ENCODE peak calls at places on chromosomes 13 and 19, in nine cellular contexts. L is H9; I is GM12865; N is CD8-positive, alpha-beta T cell; F is fibroblast of mammary gland; S is tibial nerve; Q is heart right ventricle; J is fibroblast of pulmonary artery; G is CD4-positive, alpha-beta T cell. T is an unnamed sample.

GRCh38 chr13:110683203-110683883 is 22.6 kb downstream of the CARS2 start:
- DNase-seq in L (no peak), I (no peak), N (no peak), F (peak), S (no peak), Q (no peak), J (peak), G (peak), T (no peak)

GRCh38 chr19:1122972-1123363 is 19.2 kb downstream of the GPX4 start:
- DNase-seq in L (peak), I (peak), N (no peak), F (peak), S (no peak), Q (peak), J (peak), G (no peak), T (no peak)

GRCh38 chr13:83297591-83298305 is 584.5 kb downstream of the SLITRK1 start:
- DNase-seq in L (no peak), I (no peak), N (no peak), F (peak), S (no peak), Q (no peak), J (no peak), G (no peak), T (no peak)

GRCh38 chr13:49044849-49045248 is 69.1 kb downstream of the FNDC3A start:
- DNase-seq in L (no peak), I (no peak), N (no peak), F (no peak), S (no peak), Q (no peak), J (no peak), G (no peak), T (no peak)

GRCh38 chr19:37572203-37572602 is 22.4 kb downstream of the ZNF571 start:
- DNase-seq in L (no peak), I (no peak), N (no peak), F (peak), S (no peak), Q (no peak), J (peak), G (no peak), T (no peak)

GRCh38 chr13:40206241-40207109 is 460.0 kb downstream of the FOXO1 start:
- DNase-seq in L (no peak), I (peak), N (peak), F (peak), S (no peak), Q (no peak), J (peak), G (peak), T (no peak)

GRCh38 chr13:23384111-23384510 is 49.4 kb downstream of the SACS start:
- DNase-seq in L (no peak), I (peak), N (no peak), F (peak), S (no peak), Q (no peak), J (peak), G (no peak), T (no peak)

GRCh38 chr19:53870485-53870844 is 2.8 kb downstream of the MYADM start:
- DNase-seq in L (no peak), I (no peak), N (no peak), F (no peak), S (no peak), Q (no peak), J (no peak), G (no peak), T (no peak)

GRCh38 chr19:1411255-1412191 is 4.1 kb downstream of the DAZAP1 start:
- DNase-seq in L (no peak), I (no peak), N (peak), F (peak), S (no peak), Q (peak), J (peak), G (peak), T (no peak)

GRCh38 chr19:3276341-3276799 is 51.9 kb downstream of the CELF5 start:
- DNase-seq in L (peak), I (peak), N (peak), F (no peak), S (no peak), Q (no peak), J (no peak), G (peak), T (no peak)

GRCh38 chr13:109312399-109312798 is 474.0 kb downstream of the IRS2 start:
- DNase-seq in L (no peak), I (no peak), N (no peak), F (no peak), S (no peak), Q (no peak), J (no peak), G (no peak), T (no peak)

GRCh38 chr13:46721054-46721453 is 75.9 kb downstream of the ESD start:
- DNase-seq in L (no peak), I (peak), N (peak), F (peak), S (peak), Q (no peak), J (peak), G (peak), T (no peak)

GRCh38 chr13:74136089-74136658 is 2.0 kb upstream of the KLF12 start:
- DNase-seq in L (no peak), I (peak), N (no peak), F (peak), S (peak), Q (peak), J (peak), G (peak), T (no peak)

GRCh38 chr19:10009269-10009665 is 1.0 kb downstream of the COL5A3 start:
- DNase-seq in L (peak), I (no peak), N (peak), F (peak), S (peak), Q (peak), J (peak), G (peak), T (peak)

GRCh38 chr13:28792992-28793391 is 27.1 kb upstream of the MTUS2 start:
- DNase-seq in L (no peak), I (no peak), N (no peak), F (peak), S (no peak), Q (no peak), J (peak), G (no peak), T (no peak)

GRCh38 chr13:98839826-98840769 is 87.6 kb upstream of the SLC15A1 start:
- DNase-seq in L (peak), I (peak), N (peak), F (peak), S (peak), Q (peak), J (peak), G (peak), T (peak)

GRCh38 chr19:1122021-1122971 is 18.5 kb downstream of the GPX4 start:
- DNase-seq in L (no peak), I (no peak), N (no peak), F (no peak), S (no peak), Q (no peak), J (no peak), G (no peak), T (no peak)

GRCh38 chr13:42652642-42653415 is 78.9 kb downstream of the TNFSF11 start:
- DNase-seq in L (no peak), I (no peak), N (no peak), F (no peak), S (no peak), Q (no peak), J (no peak), G (no peak), T (no peak)

GRCh38 chr13:102571075-102571474 is 25.7 kb upstream of the TPP2 start:
- DNase-seq in L (peak), I (no peak), N (no peak), F (no peak), S (no peak), Q (no peak), J (no peak), G (no peak), T (no peak)
- TF ChIP-seq CTCF in L (peak), I (no peak), N (no peak), F (peak), S (no peak), Q (no peak), J (no peak), G (no peak), T (no peak)

DNA sequence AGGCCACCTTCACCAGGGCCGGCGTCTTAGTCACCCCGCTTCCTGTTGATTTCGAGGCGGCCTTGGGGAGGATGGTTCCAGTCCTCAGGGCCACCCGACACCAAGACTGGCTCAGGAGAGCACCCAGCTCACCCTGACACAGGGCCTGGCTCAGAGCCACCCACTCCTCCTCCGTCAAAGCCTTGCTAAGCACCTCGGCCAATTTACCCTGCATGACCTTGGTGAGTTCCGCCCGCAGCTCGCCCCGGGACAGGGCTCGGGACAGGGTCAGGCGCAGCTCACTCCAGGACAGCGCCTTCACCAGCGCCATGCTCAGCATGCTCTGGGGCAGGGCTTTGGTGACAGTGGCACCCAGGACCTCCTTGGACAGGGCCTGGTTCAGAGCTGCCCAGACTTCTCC is 9.8 kb downstream of the IQCN start:
- DNase-seq in L (no peak), I (no peak), N (no peak), F (no peak), S (no peak), Q (no peak), J (no peak), G (no peak), T (no peak)
- TF ChIP-seq CTCF in L (no peak), I (no peak), N (no peak), F (no peak), S (no peak), Q (no peak), J (no peak), G (no peak), T (no peak)

GRCh38 chr19:49800771-49801170 is 12.3 kb downstream of the FUZ start:
- DNase-seq in L (no peak), I (no peak), N (no peak), F (no peak), S (no peak), Q (no peak), J (no peak), G (no peak), T (no peak)

GRCh38 chr19:49798574-49798973 is 14.5 kb downstream of the FUZ start:
- DNase-seq in L (no peak), I (no peak), N (no peak), F (no peak), S (no peak), Q (no peak), J (no peak), G (no peak), T (no peak)

GRCh38 chr19:49801401-49801888 is 11.6 kb downstream of the FUZ start:
- DNase-seq in L (no peak), I (no peak), N (no peak), F (peak), S (no peak), Q (no peak), J (no peak), G (no peak), T (no peak)

GRCh38 chr19:49799271-49799797 is 13.8 kb downstream of the FUZ start:
- DNase-seq in L (no peak), I (no peak), N (no peak), F (no peak), S (no peak), Q (no peak), J (no peak), G (no peak), T (no peak)

DNA sequence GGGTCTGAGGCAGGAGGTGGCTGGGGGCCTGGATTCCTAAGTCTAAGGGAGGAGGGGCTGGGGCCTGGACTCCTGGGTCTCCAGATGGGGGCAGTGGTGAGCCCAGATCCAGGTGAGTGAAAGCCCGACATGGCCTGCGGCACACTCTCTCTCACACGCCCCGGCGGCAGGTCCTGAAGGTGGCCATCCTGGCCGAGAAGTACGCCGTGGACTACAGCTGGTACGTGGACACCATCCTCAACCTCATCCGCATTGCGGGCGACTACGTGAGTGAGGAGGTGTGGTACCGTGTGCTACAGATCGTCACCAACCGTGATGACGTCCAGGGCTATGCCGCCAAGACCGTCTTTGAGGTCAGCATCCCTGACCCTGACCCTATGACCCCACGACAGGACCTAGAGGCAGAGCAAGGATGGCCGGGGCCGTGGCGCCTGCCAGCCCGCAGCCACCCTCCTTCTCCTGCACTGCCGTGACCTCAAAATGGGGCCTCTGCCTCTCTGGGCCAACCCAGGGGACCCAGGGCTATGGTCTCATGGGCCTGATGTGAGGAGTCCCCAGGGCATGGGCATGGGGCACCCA is 13.2 kb downstream of the FUZ start:
- DNase-seq in L (peak), I (no peak), N (no peak), F (no peak), S (no peak), Q (no peak), J (no peak), G (no peak), T (no peak)
- TF ChIP-seq CTCF in L (peak), I (peak), N (no peak), F (peak), S (no peak), Q (no peak), J (peak), G (no peak), T (no peak)

DNA sequence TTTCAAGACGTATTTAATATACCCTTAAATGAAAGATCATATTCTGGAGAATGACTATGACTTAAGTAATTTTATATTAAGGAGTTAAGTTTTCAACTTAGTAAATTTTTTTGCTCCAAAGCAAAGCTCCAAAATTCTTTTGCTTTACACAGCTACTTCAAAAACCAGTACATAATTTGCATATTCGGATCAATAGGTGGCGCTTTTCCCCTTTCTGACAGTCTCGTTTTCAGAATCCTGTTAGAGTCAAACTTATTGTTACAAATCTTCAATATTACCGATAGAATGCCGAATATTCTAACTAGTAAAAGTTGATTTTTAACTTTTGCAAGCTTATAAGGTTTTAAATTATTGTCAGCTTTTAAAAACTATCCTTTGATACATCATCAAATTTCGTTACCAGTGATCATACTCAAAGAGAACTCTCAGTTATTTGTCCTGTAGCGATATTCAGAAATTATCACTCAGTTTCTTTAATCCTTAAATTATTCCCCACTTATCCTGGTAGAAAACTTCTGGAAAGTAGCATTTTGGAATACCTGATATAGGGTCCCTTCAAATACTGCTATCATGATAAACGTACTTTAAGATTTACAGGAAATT is 852.7 kb upstream of the KLHL1 start:
- DNase-seq in L (no peak), I (peak), N (no peak), F (peak), S (peak), Q (no peak), J (peak), G (no peak), T (no peak)
- TF ChIP-seq CTCF in L (peak), I (peak), N (no peak), F (peak), S (peak), Q (peak), J (peak), G (peak), T (peak)

GRCh38 chr19:6888967-6889366 is 1.6 kb downstream of the ADGRE1 start:
- DNase-seq in L (no peak), I (no peak), N (no peak), F (no peak), S (no peak), Q (no peak), J (no peak), G (no peak), T (no peak)
- TF ChIP-seq CTCF in L (no peak), I (no peak), N (no peak), F (no peak), S (no peak), Q (no peak), J (no peak), G (no peak), T (no peak)

GRCh38 chr19:23439623-23440022 is 44.4 kb upstream of the ZNF91 start:
- DNase-seq in L (peak), I (no peak), N (no peak), F (peak), S (no peak), Q (no peak), J (no peak), G (no peak), T (no peak)

GRCh38 chr19:23440207-23440606 is 44.9 kb upstream of the ZNF91 start:
- DNase-seq in L (peak), I (no peak), N (no peak), F (no peak), S (no peak), Q (no peak), J (no peak), G (no peak), T (no peak)

GRCh38 chr19:23436944-23437343 is 41.7 kb upstream of the ZNF91 start:
- DNase-seq in L (peak), I (no peak), N (no peak), F (peak), S (no peak), Q (no peak), J (no peak), G (no peak), T (no peak)

GRCh38 chr19:23437901-23438300 is 42.6 kb upstream of the ZNF91 start:
- DNase-seq in L (no peak), I (no peak), N (no peak), F (no peak), S (no peak), Q (no peak), J (no peak), G (no peak), T (no peak)

GRCh38 chr19:23436318-23436717 is 41.0 kb upstream of the ZNF91 start:
- DNase-seq in L (no peak), I (no peak), N (no peak), F (no peak), S (no peak), Q (no peak), J (no peak), G (no peak), T (no peak)
- TF ChIP-seq CTCF in L (peak), I (peak), N (no peak), F (peak), S (no peak), Q (no peak), J (peak), G (no peak), T (peak)

T was measured in mesothelial cell of epicardium.